ENCODE peak calls at places on chromosomes 13 and 19, in seven cellular contexts. L is mesenchymal stem cell, S is H9, T is mesendoderm, J is neuronal stem cell, U is H1, D is trophoblast cell. E is an unnamed sample.

GRCh38 chr13:40149611-40150283 is 494.3 kb downstream of the COG6 start:
- DNase-seq in S (no peak), U (no peak), J (no peak), D (no peak), L (peak; percentile 79), T (no peak), E (peak; percentile 53)

GRCh38 chr13:24180743-24181384 is 20.3 kb downstream of the SPATA13 start:
- DNase-seq in J (no peak), T (no peak), U (no peak), D (no peak), L (peak; percentile 67), S (no peak), E (peak; percentile 79)

GRCh38 chr19:50358483-50359431 is 6.7 kb downstream of the NAPSA start:
- DNase-seq in S (no peak), J (no peak), D (peak; percentile 84), T (no peak), L (no peak), U (no peak), E (peak; percentile 20)

GRCh38 chr13:76632388-76633044 is 253.7 kb downstream of the KCTD12 start:
- DNase-seq in J (no peak), L (no peak), T (peak; percentile 50), U (no peak), S (peak; percentile 27), D (no peak), E (no peak)

GRCh38 chr19:39137131-39137530 is 11.5 kb downstream of the PAK4 start:
- DNase-seq in J (no peak), U (no peak), S (no peak), L (no peak), D (no peak), T (no peak), E (no peak)

GRCh38 chr19:1189419-1189818 is 15.4 kb upstream of the SBNO2 start:
- DNase-seq in U (no peak), D (no peak), J (no peak), T (peak; percentile 89), S (no peak), L (no peak), E (peak; percentile 35)

GRCh38 chr13:78602561-78603239 is 652 bp downstream of the POU4F1 start:
- DNase-seq in L (no peak), J (peak; percentile 23), D (no peak), S (peak; percentile 50), U (no peak), T (no peak), E (no peak)

GRCh38 chr13:39963612-39964011 is 308.1 kb downstream of the COG6 start:
- DNase-seq in J (no peak), L (no peak), S (no peak), T (no peak), D (no peak), U (no peak), E (no peak)

GRCh38 chr13:101007245-101007644 is 332.6 kb upstream of the TMTC4 start:
- DNase-seq in S (no peak), L (no peak), D (no peak), U (no peak), J (no peak), T (peak; percentile 38), E (no peak)

GRCh38 chr19:53422551-53422950 is 9.2 kb upstream of the ZNF761 start:
- DNase-seq in T (peak; percentile 74), S (no peak), U (no peak), D (peak; percentile 33), J (no peak), L (no peak), E (no peak)

GRCh38 chr13:105410602-105411001 is 1124.9 kb downstream of the EFNB2 start:
- DNase-seq in U (peak; percentile 10), D (peak; percentile 60), S (peak; percentile 71), J (peak; percentile 26), T (peak; percentile 67), L (peak; percentile 9), E (peak; percentile 12)

GRCh38 chr19:4278460-4278901 is 585 bp upstream of the SHD start:
- DNase-seq in U (no peak), T (peak; percentile 41), J (no peak), L (no peak), S (no peak), D (no peak), E (no peak)

GRCh38 chr13:74825170-74825948 is 656.6 kb downstream of the TBC1D4 start:
- DNase-seq in D (no peak), L (peak; percentile 67), J (peak; percentile 11), T (no peak), S (no peak), U (no peak), E (peak; percentile 49)

GRCh38 chr13:88339271-88339741 is 668.1 kb downstream of the SLITRK5 start:
- DNase-seq in L (peak; percentile 33), J (no peak), S (no peak), U (no peak), T (peak; percentile 9), D (no peak), E (no peak)

GRCh38 chr19:30341646-30342201 is 30.5 kb upstream of the ZNF536 start:
- DNase-seq in S (no peak), L (no peak), J (no peak), U (no peak), T (no peak), D (no peak), E (no peak)

GRCh38 chr19:50975766-50976165 is 6.4 kb upstream of the KLK6 start:
- DNase-seq in U (no peak), L (no peak), J (no peak), D (no peak), T (peak; percentile 81), S (peak; percentile 90), E (no peak)

GRCh38 chr19:8041553-8041952 is 11.0 kb upstream of the CCL25 start:
- DNase-seq in L (no peak), S (no peak), U (no peak), T (no peak), J (no peak), D (no peak), E (no peak)

GRCh38 chr19:12705654-12706331 is 9.4 kb upstream of the FBXW9 start:
- DNase-seq in U (no peak), T (no peak), S (no peak), D (no peak), J (no peak), L (no peak), E (no peak)
- H2BK5ac ChIP-seq in U (no peak overlapping the region), T (no peak overlapping the region), S (no peak overlapping the region), D (no peak overlapping the region), J (no peak overlapping the region), L (no peak overlapping the region), E (no peak overlapping the region)

DNA sequence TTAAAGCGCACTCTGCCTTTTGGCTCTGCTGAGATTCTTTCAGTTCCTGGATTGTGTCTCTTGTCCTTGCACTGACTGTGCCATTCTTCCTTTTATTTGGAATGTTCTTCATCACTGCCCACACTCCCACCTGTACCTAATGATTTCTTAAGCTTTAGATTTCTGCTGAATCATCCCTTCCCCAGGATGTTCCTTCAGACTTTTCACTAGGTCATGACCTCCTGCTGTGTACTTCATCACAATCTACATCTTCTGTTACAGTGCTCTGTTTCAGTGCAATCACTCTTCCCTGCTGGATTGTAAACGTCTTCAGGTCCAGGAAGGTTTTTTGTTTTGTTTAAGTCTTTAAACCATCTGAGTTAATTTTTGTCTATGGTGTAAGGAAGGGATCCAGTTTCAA is 281.0 kb downstream of the ATP8A2 start:
- DNase-seq in S (no peak), J (no peak), U (no peak), L (no peak), T (peak; percentile 86), D (no peak), E (no peak)
- H2BK5ac ChIP-seq in S (no peak overlapping the region), J (no peak overlapping the region), U (no peak overlapping the region), L (no peak overlapping the region), T (no peak overlapping the region), D (no peak overlapping the region), E (no peak overlapping the region)

GRCh38 chr19:18109363-18109730 is 11.8 kb downstream of the MAST3 start:
- DNase-seq in T (no peak), U (no peak), S (no peak), L (no peak), J (no peak), D (no peak), E (no peak)

GRCh38 chr19:18109731-18110671 is 12.4 kb downstream of the MAST3 start:
- DNase-seq in U (no peak), L (peak; percentile 45), S (peak; percentile 53), J (no peak), D (peak; percentile 20), T (peak; percentile 19), E (no peak)

GRCh38 chr19:18104793-18105131 is 7.2 kb downstream of the MAST3 start:
- DNase-seq in U (no peak), L (no peak), T (no peak), J (no peak), S (no peak), D (no peak), E (no peak)

GRCh38 chr19:18108897-18109296 is 11.3 kb downstream of the MAST3 start:
- DNase-seq in D (no peak), L (no peak), S (no peak), J (no peak), T (no peak), U (no peak), E (no peak)

DNA sequence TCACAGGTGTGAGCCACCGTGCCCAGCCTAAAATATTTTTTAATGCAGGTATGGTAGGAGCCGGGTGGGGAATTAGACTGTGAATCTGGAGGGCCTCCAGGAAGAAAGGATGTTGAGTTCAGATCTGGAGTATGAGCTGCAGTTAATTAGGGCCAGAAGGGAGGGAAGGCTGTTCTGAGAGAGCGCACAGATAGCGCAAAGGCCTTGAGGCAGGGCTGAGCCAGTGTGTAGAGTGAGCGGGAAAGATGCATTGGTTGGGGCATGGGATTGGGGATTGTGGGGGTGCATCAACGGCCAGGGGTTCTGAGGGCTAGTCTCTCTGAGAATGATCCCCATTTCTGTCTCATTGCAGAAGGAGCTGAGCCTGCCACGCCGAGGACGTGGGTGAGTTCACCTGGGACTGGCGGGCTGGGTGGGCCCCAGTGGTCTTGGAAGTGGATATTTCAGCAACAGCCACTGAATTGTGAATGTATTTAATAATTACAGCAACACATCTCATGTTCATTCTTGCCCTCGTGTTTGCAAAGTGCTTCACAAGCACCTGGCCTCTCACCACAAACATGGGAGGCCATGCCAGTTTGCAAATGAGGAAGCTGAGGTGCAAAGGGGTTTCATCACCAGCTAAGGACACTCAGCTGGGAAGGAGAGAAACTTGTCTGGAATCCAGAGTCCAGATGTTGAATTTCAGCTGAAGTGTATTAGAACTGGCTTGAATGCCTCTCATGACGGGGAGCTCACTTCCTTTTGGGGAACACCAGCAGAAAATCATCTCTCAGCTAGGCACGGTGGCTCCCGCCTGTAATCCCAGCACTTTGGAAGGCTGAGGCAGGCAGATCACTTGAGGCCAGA is 9.9 kb downstream of the MAST3 start:
- DNase-seq in J (no peak), L (no peak), U (no peak), D (no peak), T (no peak), S (no peak), E (no peak)
- H2BK5ac ChIP-seq in J (no peak overlapping the region), L (no peak overlapping the region), U (no peak overlapping the region), D (no peak overlapping the region), T (no peak overlapping the region), S (no peak overlapping the region), E (no peak overlapping the region)

DNA sequence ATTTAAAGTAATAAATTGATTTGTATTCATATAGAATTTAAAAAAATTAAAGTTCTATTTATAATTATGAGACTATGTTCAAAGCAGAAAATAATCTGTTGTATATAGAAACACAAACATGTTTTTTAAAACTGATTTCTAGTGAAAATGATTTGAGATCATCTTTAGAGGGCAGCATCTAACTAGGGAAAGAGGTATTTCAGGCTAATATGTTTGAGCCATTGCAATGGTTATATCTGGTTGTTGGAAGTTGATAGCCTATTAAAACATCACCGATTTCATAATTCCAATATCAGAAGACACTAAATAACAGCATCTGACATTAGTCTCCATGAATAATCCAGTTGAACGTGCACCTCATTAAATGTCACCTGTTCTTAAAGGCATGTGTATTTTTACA is 79.8 kb upstream of the SLITRK6 start:
- DNase-seq in D (no peak), U (no peak), S (no peak), L (no peak), J (no peak), T (no peak), E (no peak)
- H2BK5ac ChIP-seq in D (no peak overlapping the region), U (no peak overlapping the region), S (no peak overlapping the region), L (no peak overlapping the region), J (no peak overlapping the region), T (no peak overlapping the region), E (no peak overlapping the region)

GRCh38 chr19:35556025-35556590 is 7.3 kb downstream of the ATP4A start:
- DNase-seq in D (no peak), S (no peak), L (no peak), U (no peak), T (no peak), J (no peak), E (no peak)
- H2BK5ac ChIP-seq in D (no peak overlapping the region), S (no peak overlapping the region), L (no peak overlapping the region), U (no peak overlapping the region), T (no peak overlapping the region), J (no peak overlapping the region), E (no peak overlapping the region)

E was measured in IMR-90.